ENCODE peak calls at places on chromosome X, in seven cellular contexts. V is T1000; I is lung microvascular endothelial cell; C is activated CD4-positive, CD25-positive, alpha-beta regulatory T cell treated with anti-CD3 and anti-CD28 coated beads, Interleukin-2, amount 50 U/mL, for 16 hours; Y is hippocampal formation; D is epithelial cell of proximal tubule; J is Ammon's horn. O is an unnamed sample.
A peak's percentile ranks its signal among the peaks of the same experiment; 100 is the strongest.

GRCh38 chrX:108139303-108139702 is 47.7 kb downstream of the ATG4A start:
- DNase-seq in Y (no peak), D (no peak), J (no peak), V (no peak), I (peak; percentile 31), C (no peak), O (no peak)

GRCh38 chrX:148337873-148338272 is 162.5 kb upstream of the AFF2 start:
- DNase-seq in D (no peak), J (no peak), C (no peak), I (no peak), V (no peak), Y (no peak), O (no peak)

GRCh38 chrX:20252392-20253231 is 14.1 kb downstream of the RPS6KA3 start:
- DNase-seq in D (no peak), V (no peak), I (peak; percentile 59), J (peak; percentile 10), Y (peak; percentile 0), C (peak; percentile 43), O (no peak)

GRCh38 chrX:40952855-40953254 is 132.4 kb upstream of the USP9X start:
- DNase-seq in I (peak; percentile 60), J (no peak), D (no peak), C (no peak), Y (no peak), V (no peak), O (no peak)

GRCh38 chrX:150929058-150929457 is 30.6 kb upstream of the CD99L2 start:
- DNase-seq in C (no peak), Y (no peak), D (no peak), J (no peak), I (no peak), V (no peak), O (no peak)

GRCh38 chrX:143757375-143757774 is 36.8 kb upstream of the SPANXN2 start:
- DNase-seq in D (no peak), I (no peak), C (no peak), V (no peak), Y (no peak), J (no peak), O (no peak)

GRCh38 chrX:70257599-70258288 is 2.3 kb downstream of the P2RY4 start:
- DNase-seq in C (no peak), V (no peak), Y (no peak), D (no peak), J (no peak), I (no peak), O (no peak)

GRCh38 chrX:23503835-23504539 is 163.3 kb upstream of the PRDX4 start:
- DNase-seq in J (no peak), I (peak; percentile 92), C (no peak), Y (no peak), D (peak; percentile 52), V (peak; percentile 64), O (no peak)

GRCh38 chrX:41337140-41337539 is 3.2 kb downstream of the DDX3X start:
- DNase-seq in I (no peak), C (no peak), V (no peak), Y (no peak), D (no peak), J (no peak), O (no peak)

GRCh38 chrX:111671668-111672067 is 9.3 kb upstream of the ALG13 start:
- DNase-seq in I (peak; percentile 7), V (no peak), D (no peak), J (no peak), Y (no peak), C (no peak), O (no peak)

GRCh38 chrX:103254171-103254824 is 657 bp downstream of the TCEAL8 start:
- DNase-seq in I (peak; percentile 23), V (no peak), C (no peak), D (no peak), J (peak; percentile 54), Y (peak; percentile 41), O (peak; percentile 39)

GRCh38 chrX:108439434-108439883 is at the start of gene COL4A5:
- DNase-seq in I (peak; percentile 87), V (peak; percentile 3), J (peak; percentile 23), Y (peak; percentile 10), D (peak; percentile 49), C (no peak), O (peak; percentile 25)

GRCh38 chrX:65688403-65688881 is 21.0 kb downstream of the MSN start:
- DNase-seq in J (no peak), C (no peak), V (no peak), I (peak; percentile 60), Y (no peak), D (no peak), O (no peak)

GRCh38 chrX:15349046-15349445 is 13.7 kb upstream of the PIGA start:
- DNase-seq in D (peak; percentile 10), Y (peak; percentile 7), J (peak; percentile 69), C (no peak), I (peak; percentile 68), V (no peak), O (no peak)

GRCh38 chrX:56026816-56027215 is 205.3 kb upstream of the KLF8 start:
- DNase-seq in D (no peak), V (no peak), C (no peak), I (no peak), Y (no peak), J (no peak), O (no peak)

GRCh38 chrX:70029790-70030189 is 19.9 kb downstream of the AWAT2 start:
- DNase-seq in D (no peak), C (no peak), J (no peak), Y (no peak), I (no peak), V (no peak), O (no peak)

GRCh38 chrX:26851981-26852380 is 611.2 kb downstream of the PPP4R3C start:
- DNase-seq in D (no peak), V (no peak), J (peak; percentile 2), I (peak; percentile 74), Y (no peak), C (no peak), O (no peak)

GRCh38 chrX:2897311-2897689 is 31.8 kb downstream of the ARSD start:
- DNase-seq in Y (no peak), I (no peak), D (no peak), V (no peak), J (no peak), C (no peak), O (no peak)

O was measured in nucleus accumbens.